ENCODE peak calls at places on chromosomes 11 and 22, in four cellular contexts. N is right atrium auricular region, O is heart left ventricle, A is suprapubic skin. E is an unnamed sample.

GRCh38 chr11:134904103-134904502 is 492.1 kb upstream of the B3GAT1 start:
- DNase-seq in N (no peak), O (no peak), A (no peak), E (no peak)

GRCh38 chr11:119886667-119887230 is 157.7 kb upstream of the NECTIN1 start:
- DNase-seq in N (no peak), O (no peak), A (no peak), E (peak; percentile 35)

GRCh38 chr11:104570088-104570701 is 328.1 kb downstream of the CASP12 start:
- DNase-seq in N (no peak), O (no peak), A (no peak), E (no peak)

GRCh38 chr22:28955817-28956216 is 72.4 kb downstream of the ZNRF3 start:
- DNase-seq in N (no peak), O (no peak), A (no peak), E (no peak)

GRCh38 chr11:75200531-75200930 is 40.0 kb upstream of the TPBGL start:
- DNase-seq in N (no peak), O (no peak), A (no peak), E (no peak)

GRCh38 chr11:84564180-84564866 is 1062.8 kb downstream of the DLG2 start:
- DNase-seq in N (no peak), O (no peak), A (no peak), E (no peak)

GRCh38 chr22:27238935-27239510 is 562.5 kb downstream of the MN1 start:
- DNase-seq in N (peak; percentile 89), O (peak; percentile 87), A (no peak), E (no peak)

GRCh38 chr11:65477271-65478029 is 21.4 kb upstream of the MALAT1 start:
- DNase-seq in N (peak; percentile 98), O (peak; percentile 98), A (peak; percentile 98), E (peak; percentile 97)

GRCh38 chr22:43399338-43399979 is 12.4 kb upstream of the MPPED1 start:
- DNase-seq in N (no peak), O (no peak), A (no peak), E (peak; percentile 24)

GRCh38 chr22:46070215-46070721 is 80.1 kb upstream of the PPARA start:
- DNase-seq in N (peak; percentile 87), O (peak; percentile 69), A (peak; percentile 94), E (peak; percentile 51)

GRCh38 chr11:58058276-58059010 is 27.7 kb downstream of the OR6Q1 start:
- DNase-seq in N (no peak), O (no peak), A (no peak), E (peak; percentile 41)

GRCh38 chr11:58060535-58060934 is 29.8 kb downstream of the OR6Q1 start:
- DNase-seq in N (no peak), O (no peak), A (no peak), E (no peak)

GRCh38 chr11:58059011-58059358 is 28.2 kb downstream of the OR6Q1 start:
- DNase-seq in N (no peak), O (no peak), A (no peak), E (no peak)

GRCh38 chr11:58061813-58062212 is 31.1 kb downstream of the OR6Q1 start:
- DNase-seq in N (no peak), O (no peak), A (no peak), E (no peak)

GRCh38 chr11:58060939-58061672 is 30.4 kb downstream of the OR6Q1 start:
- DNase-seq in N (no peak), O (no peak), A (no peak), E (no peak)
- TF ChIP-seq CTCF in N (no peak), O (no peak), A (no peak), E (no peak)

DNA sequence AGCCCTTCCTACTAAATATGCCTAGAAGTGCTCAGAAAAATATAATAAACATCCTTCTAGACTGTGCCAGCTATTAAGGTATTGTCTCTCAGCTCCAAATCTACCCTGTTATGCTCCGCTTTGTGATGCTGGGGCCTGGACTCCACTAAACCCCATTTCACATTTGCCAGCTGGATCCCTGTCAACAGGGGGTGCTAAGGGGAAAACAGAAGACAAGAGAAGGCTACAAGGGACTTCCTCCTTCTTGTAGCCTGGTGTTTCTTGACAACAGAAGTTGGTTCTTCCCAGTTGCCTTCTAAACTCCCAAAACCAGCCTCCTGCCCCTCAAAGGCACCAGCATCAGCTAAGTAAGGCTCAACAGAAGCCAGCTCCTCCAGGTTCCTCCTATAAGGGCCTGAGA is 5.2 kb downstream of the NUMA1 start:
- DNase-seq in N (no peak), O (no peak), A (no peak), E (no peak)
- H3K27ac ChIP-seq in N (no peak overlapping the region), O (no peak overlapping the region), A (no peak overlapping the region), E (peak overlapping the region; percentile 16)

DNA sequence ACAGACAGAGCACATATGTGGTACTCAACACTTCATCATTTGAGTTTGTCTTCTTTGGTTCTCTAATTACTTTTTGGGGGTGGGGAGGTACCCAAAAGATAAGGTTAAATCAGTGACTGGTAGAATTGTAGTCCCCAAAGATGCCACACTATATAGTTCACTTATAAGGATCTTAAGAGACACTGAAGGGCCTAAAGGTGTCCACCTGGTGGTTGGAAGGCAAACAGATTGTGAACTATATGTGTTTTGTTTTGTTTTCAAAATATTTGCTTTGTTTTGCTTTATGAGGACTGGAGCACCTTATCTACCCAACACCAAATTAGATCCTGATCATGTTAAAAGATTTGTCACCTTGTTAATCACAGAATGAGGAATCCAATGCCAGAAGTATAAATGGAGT is 136.1 kb downstream of the DCDC1 start:
- DNase-seq in N (no peak), O (no peak), A (no peak), E (no peak)
- TF ChIP-seq CTCF in N (peak; percentile 23), O (no peak), A (no peak), E (no peak)

GRCh38 chr11:58923300-58923788 is 15.9 kb upstream of the GLYATL1 start:
- DNase-seq in N (no peak), O (no peak), A (no peak), E (no peak)
- H3K27ac ChIP-seq in N (no peak overlapping the region), O (no peak overlapping the region), A (peak overlapping the region; percentile 64), E (no peak overlapping the region)

E was measured in dorsolateral prefrontal cortex.